ENCODE peak calls at places on chromosome 5, in six cellular contexts. Z is activated T-helper 1 cell treated with Interleukin-2 at 50 U/mL for 16 hours; L is CD4-positive, alpha-beta T cell; D is stimulated activated CD4-positive, alpha-beta T cell treated with anti-CD3 and anti-CD28 coated beads, Interleukin-12 subunit alpha, Interleukin-12 subunit beta, amount 100 ng/mL, for 48 hours; Y is H7; W is foreskin fibroblast. U is an unnamed sample.

GRCh38 chr5:149203896-149204544 is 62.7 kb downstream of the ABLIM3 start:
- DNase-seq in D (no peak), W (peak), Y (no peak), L (no peak), Z (no peak), U (no peak)

GRCh38 chr5:95872333-95873268 is 50.1 kb upstream of the GLRX start:
- DNase-seq in Z (no peak), Y (no peak), L (no peak), W (no peak), D (no peak), U (no peak)

GRCh38 chr5:95822038-95822407 is 503 bp downstream of the GLRX start:
- DNase-seq in W (no peak), Y (peak), D (no peak), Z (no peak), L (peak), U (no peak)

GRCh38 chr5:56638768-56639238 is 176.5 kb upstream of the MAP3K1 start:
- DNase-seq in D (no peak), Z (peak), L (no peak), W (no peak), Y (no peak), U (no peak)

GRCh38 chr5:179607449-179607931 is 16.0 kb downstream of the HNRNPH1 start:
- DNase-seq in L (no peak), Y (no peak), Z (no peak), D (no peak), W (no peak), U (no peak)

GRCh38 chr5:39341934-39342333 is 22.4 kb downstream of the C9 start:
- DNase-seq in Z (no peak), Y (no peak), L (no peak), W (no peak), D (no peak), U (no peak)

GRCh38 chr5:31319338-31319737 is 125.9 kb downstream of the CDH6 start:
- DNase-seq in L (no peak), Z (no peak), D (no peak), W (no peak), Y (no peak), U (no peak)

GRCh38 chr5:10518352-10518751 is 45.5 kb upstream of the ANKRD33B start:
- DNase-seq in W (no peak), Y (no peak), D (no peak), Z (no peak), L (no peak), U (no peak)

GRCh38 chr5:175796536-175797499 is 74.6 kb upstream of the CPLX2 start:
- DNase-seq in Y (peak), D (peak), L (peak), Z (peak), W (peak), U (peak)

GRCh38 chr5:149894237-149894636 is 50.4 kb downstream of the PDE6A start:
- DNase-seq in L (no peak), D (no peak), Y (no peak), W (no peak), Z (no peak), U (no peak)

GRCh38 chr5:86463339-86463738 is 154.4 kb upstream of the COX7C start:
- DNase-seq in Y (peak), W (no peak), D (no peak), Z (no peak), L (no peak), U (no peak)

GRCh38 chr5:172436078-172436873 is 18.0 kb downstream of the SH3PXD2B start:
- DNase-seq in Y (no peak), W (no peak), Z (no peak), L (no peak), D (no peak), U (no peak)

GRCh38 chr5:174309131-174309845 is 263.8 kb downstream of the NSG2 start:
- DNase-seq in L (no peak), Y (peak), D (no peak), W (no peak), Z (no peak), U (no peak)

GRCh38 chr5:146744358-146744757 is 134.2 kb downstream of the PPP2R2B start:
- DNase-seq in L (no peak), Y (peak), W (no peak), Z (no peak), D (no peak), U (no peak)

GRCh38 chr5:2256646-2257288 is 374.0 kb upstream of the IRX4 start:
- DNase-seq in D (no peak), Z (no peak), W (no peak), Y (peak), L (no peak), U (no peak)

GRCh38 chr5:8458038-8458383 is 589.1 kb downstream of the MTRR start:
- DNase-seq in Y (no peak), Z (no peak), D (no peak), W (peak), L (no peak), U (no peak)

GRCh38 chr5:18465833-18466681 is 831.8 kb downstream of the TAF11L14 start:
- DNase-seq in Z (no peak), W (no peak), L (no peak), Y (peak), D (peak), U (no peak)

U was measured in T follicular helper cell.